ENCODE peak calls at places on chromosomes 5 and 9, in four cellular contexts. A is WTC11, Y is A549, D is SK-N-SH. E is an unnamed sample.

GRCh38 chr5:150789943-150790611 is 11.5 kb downstream of the SMIM3 start:
- DNase-seq in D (no peak), Y (no peak), A (no peak), E (peak)

GRCh38 chr5:75620184-75620959 is 9.1 kb downstream of the ANKDD1B start:
- DNase-seq in A (no peak), Y (no peak), D (no peak), E (no peak)

GRCh38 chr5:10352404-10353240 is 873 bp upstream of the MARCHF6 start:
- DNase-seq in D (peak), Y (no peak), A (no peak), E (peak)

GRCh38 chr9:121107041-121107440 is 32.3 kb downstream of the CNTRL start:
- DNase-seq in D (no peak), Y (peak), A (no peak), E (no peak)

GRCh38 chr5:9712506-9713285 is 82.5 kb upstream of the TAS2R1 start:
- DNase-seq in D (no peak), A (no peak), Y (no peak), E (peak)

GRCh38 chr5:32753051-32753450 is 41.9 kb downstream of the NPR3 start:
- DNase-seq in D (no peak), A (no peak), Y (no peak), E (peak)

GRCh38 chr9:73357607-73358006 is 205.9 kb downstream of the ANXA1 start:
- DNase-seq in D (no peak), Y (no peak), A (no peak), E (no peak)

GRCh38 chr9:135463140-135463539 is 16.4 kb upstream of the PPP1R26 start:
- DNase-seq in D (no peak), A (no peak), Y (peak), E (peak)

GRCh38 chr9:87109851-87110250 is 162.5 kb upstream of the GAS1 start:
- DNase-seq in D (no peak), Y (no peak), A (no peak), E (peak)

GRCh38 chr5:64509798-64510197 is 4.0 kb downstream of the RGS7BP start:
- DNase-seq in D (no peak), Y (no peak), A (no peak), E (no peak)

GRCh38 chr9:3906437-3907213 is 380.8 kb upstream of the RFX3 start:
- DNase-seq in Y (peak), A (no peak), D (peak), E (peak)

GRCh38 chr9:114621561-114621960 is 10.5 kb downstream of the TMEM268 start:
- DNase-seq in Y (no peak), D (no peak), A (no peak), E (no peak)

GRCh38 chr9:97470076-97470475 is 31.4 kb upstream of the TMOD1 start:
- DNase-seq in Y (no peak), A (peak), D (peak), E (no peak)

GRCh38 chr9:129236441-129237145 is 58.5 kb upstream of the IER5L start:
- DNase-seq in Y (no peak), A (no peak), D (no peak), E (no peak)

GRCh38 chr5:14261237-14261636 is 118.1 kb downstream of the TRIO start:
- DNase-seq in Y (no peak), A (no peak), D (no peak), E (no peak)

GRCh38 chr9:82882133-82882532 is 180.8 kb downstream of the RASEF start:
- DNase-seq in A (no peak), D (no peak), Y (no peak), E (peak)

GRCh38 chr9:347667-348292 is 133.1 kb downstream of the DOCK8 start:
- DNase-seq in A (no peak), Y (peak), D (peak), E (peak)

GRCh38 chr5:157113007-157113406 is 4.2 kb upstream of the HAVCR2 start:
- DNase-seq in Y (no peak), D (no peak), A (no peak), E (peak)

GRCh38 chr5:71533614-71534013 is 53.5 kb upstream of the MCCC2 start:
- DNase-seq in Y (no peak), A (no peak), D (no peak), E (peak)

GRCh38 chr5:151592855-151593408 is 1.8 kb upstream of the FAT2 start:
- DNase-seq in Y (no peak), A (no peak), D (peak), E (no peak)

GRCh38 chr5:111548312-111548930 is 36.1 kb upstream of the STARD4 start:
- DNase-seq in D (no peak), A (no peak), Y (no peak), E (no peak)

GRCh38 chr9:75229605-75230332 is 141.5 kb downstream of the OSTF1 start:
- DNase-seq in Y (no peak), A (no peak), D (no peak), E (no peak)

GRCh38 chr5:75373862-75374261 is 36.8 kb downstream of the HMGCR start:
- DNase-seq in Y (no peak), D (no peak), A (no peak), E (no peak)

GRCh38 chr5:14268236-14268701 is 125.1 kb downstream of the TRIO start:
- DNase-seq in D (no peak), Y (peak), A (no peak), E (peak)

GRCh38 chr5:116759860-116760644 is 185.4 kb upstream of the SEMA6A start:
- DNase-seq in Y (no peak), A (peak), D (no peak), E (no peak)

GRCh38 chr9:80251778-80252177 is 680.0 kb downstream of the TLE4 start:
- DNase-seq in A (no peak), D (no peak), Y (no peak), E (no peak)

GRCh38 chr5:23742701-23743100 is 235.3 kb downstream of the PRDM9 start:
- DNase-seq in A (no peak), D (no peak), Y (no peak), E (no peak)

GRCh38 chr9:121807918-121808278 is 156.5 kb downstream of the DAB2IP start:
- DNase-seq in D (no peak), A (no peak), Y (no peak), E (no peak)

GRCh38 chr9:6894135-6894534 is 136.4 kb downstream of the KDM4C start:
- DNase-seq in D (no peak), Y (no peak), A (no peak), E (no peak)

GRCh38 chr5:143506881-143507552 is 103.5 kb upstream of the NR3C1 start:
- DNase-seq in Y (peak), D (no peak), A (no peak), E (peak)

GRCh38 chr9:97556721-97557605 is 55.5 kb downstream of the TMOD1 start:
- DNase-seq in D (no peak), A (no peak), Y (no peak), E (no peak)

GRCh38 chr5:143110591-143110990 is 292.9 kb downstream of the NR3C1 start:
- DNase-seq in A (no peak), D (no peak), Y (no peak), E (peak)

GRCh38 chr9:14687042-14687719 is 6.1 kb downstream of the ZDHHC21 start:
- DNase-seq in D (no peak), A (no peak), Y (no peak), E (peak)

GRCh38 chr9:134146774-134147493 is 11.1 kb downstream of the WDR5 start:
- DNase-seq in A (no peak), Y (no peak), D (no peak), E (no peak)
- TF ChIP-seq USF2 in A (no peak), Y (no peak), D (no peak), E (no peak)

GRCh38 chr5:55231029-55231475 is 2.4 kb downstream of the CCNO start:
- DNase-seq in D (no peak), A (no peak), Y (no peak), E (peak)

GRCh38 chr5:55232194-55232984 is 1.0 kb downstream of the CCNO start:
- DNase-seq in D (peak), A (peak), Y (peak), E (no peak)

GRCh38 chr5:55231476-55232193 is 1.8 kb downstream of the CCNO start:
- DNase-seq in D (peak), Y (no peak), A (peak), E (no peak)

GRCh38 chr5:55234171-55234700 is 828 bp upstream of the CCNO start:
- DNase-seq in D (peak), Y (no peak), A (peak), E (peak)

GRCh38 chr5:55232985-55233928 is at the start of gene CCNO:
- DNase-seq in Y (peak), D (peak), A (peak), E (peak)
- TF ChIP-seq CTCF in Y (no peak), D (peak), A (no peak), E (no peak)

GRCh38 chr5:122259995-122260394 is 52.0 kb upstream of the SNCAIP start:
- DNase-seq in Y (no peak), A (no peak), D (no peak), E (peak)

GRCh38 chr5:122258840-122259239 is 53.2 kb upstream of the SNCAIP start:
- DNase-seq in Y (no peak), D (no peak), A (no peak), E (no peak)

GRCh38 chr5:122256388-122256787 is 55.6 kb upstream of the SNCAIP start:
- DNase-seq in D (no peak), A (no peak), Y (no peak), E (no peak)

GRCh38 chr5:122257000-122257399 is 55.0 kb upstream of the SNCAIP start:
- DNase-seq in A (no peak), D (no peak), Y (no peak), E (no peak)

GRCh38 chr5:122258241-122258640 is 53.8 kb upstream of the SNCAIP start:
- DNase-seq in D (no peak), A (no peak), Y (no peak), E (no peak)
- TF ChIP-seq USF2 in D (no peak), A (no peak), Y (no peak), E (no peak)

DNA sequence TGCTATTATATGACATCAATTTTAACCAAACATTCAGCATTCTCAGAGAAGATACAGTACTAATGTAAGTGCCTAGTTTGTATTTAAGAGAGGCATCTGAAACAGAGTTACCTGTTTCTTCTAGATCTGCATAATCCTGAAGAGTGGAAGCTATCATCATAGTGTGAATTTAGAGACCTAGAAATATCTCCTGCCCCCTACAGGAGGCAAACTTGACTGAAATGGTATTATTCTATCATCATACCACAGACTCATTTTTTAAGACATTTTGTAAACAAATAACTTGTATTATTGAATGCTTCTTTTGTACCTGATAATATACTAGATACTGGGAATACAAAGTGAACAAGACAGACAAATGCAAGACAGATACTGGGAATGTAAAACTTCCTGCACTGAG is 216.8 kb upstream of the RPS23 start:
- DNase-seq in D (no peak), Y (no peak), A (no peak), E (peak)
- TF ChIP-seq CTCF in D (peak), Y (no peak), A (no peak), E (peak)

DNA sequence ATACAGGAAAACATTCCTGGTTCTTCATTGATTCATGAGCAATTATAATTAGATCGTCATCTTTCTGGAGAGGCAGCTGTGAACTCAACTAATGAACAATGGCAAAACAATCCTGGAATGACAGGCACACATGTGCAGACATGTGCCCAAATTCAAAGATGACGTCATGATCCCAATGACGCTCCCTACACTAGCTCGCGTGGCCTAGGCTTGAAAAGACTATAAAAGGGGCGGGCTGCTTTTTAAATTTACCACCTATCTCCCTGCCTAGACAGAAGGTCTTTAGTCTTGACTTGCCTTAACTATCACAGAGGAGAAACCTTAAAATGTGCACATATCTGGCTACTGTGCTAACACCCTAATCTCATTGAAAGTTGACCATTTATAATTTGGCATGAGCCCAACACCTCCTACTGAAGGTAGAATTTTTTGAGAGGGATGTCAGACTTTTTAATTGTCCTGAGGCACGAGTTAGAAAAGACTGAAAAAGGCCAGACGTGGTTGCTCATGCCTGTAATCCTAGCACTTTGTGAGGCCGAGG is 88.2 kb downstream of the PRRT1B start:
- DNase-seq in D (no peak), Y (no peak), A (no peak), E (no peak)
- TF ChIP-seq USF2 in D (no peak), Y (no peak), A (no peak), E (no peak)